ENCODE peak calls at places on chromosomes 7 and 10, in ten cellular contexts. T, I, C, H, D, X, B, O, K and V are unnamed samples.

GRCh38 chr7:48366096-48366495 is 194.8 kb downstream of the ABCA13 start:
- DNase-seq in T (no peak), I (no peak), C (no peak), H (peak), D (no peak), X (no peak), B (no peak), O (no peak), K (no peak), V (no peak)

GRCh38 chr7:143375298-143376034 is 5.7 kb upstream of the ZYX start:
- DNase-seq in T (no peak), I (no peak), C (no peak), H (no peak), D (no peak), X (no peak), B (no peak), O (no peak), K (no peak), V (no peak)

GRCh38 chr10:1034758-1035157 is 9.1 kb upstream of the IDI2 start:
- DNase-seq in T (no peak), I (no peak), C (no peak), H (no peak), D (no peak), X (no peak), B (no peak), O (no peak), K (no peak), V (no peak)

GRCh38 chr7:137961200-137962177 is 40.4 kb downstream of the CREB3L2 start:
- DNase-seq in T (no peak), I (no peak), C (no peak), H (no peak), D (no peak), X (no peak), B (no peak), O (no peak), K (no peak), V (no peak)

GRCh38 chr10:20355011-20355410 is 538.8 kb downstream of the PLXDC2 start:
- DNase-seq in T (no peak), I (no peak), C (no peak), H (no peak), D (no peak), X (no peak), B (no peak), O (no peak), K (no peak), V (no peak)

GRCh38 chr7:151796871-151797270 is 80.0 kb downstream of the PRKAG2 start:
- DNase-seq in T (no peak), I (no peak), C (no peak), H (no peak), D (no peak), X (no peak), B (no peak), O (no peak), K (no peak), V (no peak)

GRCh38 chr10:30472414-30473155 is 38.6 kb downstream of the MAP3K8 start:
- DNase-seq in T (peak), I (no peak), C (no peak), H (no peak), D (no peak), X (no peak), B (no peak), O (no peak), K (no peak), V (no peak)

GRCh38 chr10:90930070-90930837 is 9.4 kb upstream of the ANKRD1 start:
- DNase-seq in T (no peak), I (no peak), C (no peak), H (no peak), D (peak), X (peak), B (no peak), O (no peak), K (peak), V (no peak)

GRCh38 chr7:94004024-94004945 is at the start of gene BET1:
- DNase-seq in T (peak), I (peak), C (peak), H (peak), D (peak), X (peak), B (peak), O (peak), K (peak), V (peak)

GRCh38 chr10:132637477-132638129 is 100.0 kb downstream of the INPP5A start:
- DNase-seq in T (no peak), I (no peak), C (peak), H (peak), D (no peak), X (peak), B (no peak), O (peak), K (peak), V (peak)

GRCh38 chr7:132783824-132784223 is 207.6 kb upstream of the PLXNA4 start:
- DNase-seq in T (no peak), I (no peak), C (peak), H (peak), D (no peak), X (no peak), B (no peak), O (no peak), K (peak), V (no peak)

GRCh38 chr10:21524526-21525366 is 736 bp downstream of the SKIDA1 start:
- DNase-seq in T (no peak), I (no peak), C (no peak), H (no peak), D (no peak), X (no peak), B (no peak), O (peak), K (peak), V (no peak)

GRCh38 chr7:66642186-66642585 is 13.5 kb downstream of the KCTD7 start:
- DNase-seq in T (no peak), I (no peak), C (no peak), H (no peak), D (no peak), X (no peak), B (no peak), O (no peak), K (no peak), V (no peak)

GRCh38 chr7:3065724-3066143 is 22.1 kb upstream of the CARD11 start:
- DNase-seq in T (peak), I (no peak), C (peak), H (no peak), D (no peak), X (no peak), B (peak), O (peak), K (peak), V (no peak)

GRCh38 chr10:124535731-124536495 is 74.3 kb downstream of the LHPP start:
- DNase-seq in T (no peak), I (no peak), C (no peak), H (no peak), D (no peak), X (no peak), B (no peak), O (peak), K (peak), V (no peak)

GRCh38 chr10:22252286-22252800 is 34.5 kb upstream of the EBLN1 start:
- DNase-seq in T (no peak), I (no peak), C (peak), H (no peak), D (peak), X (no peak), B (peak), O (peak), K (peak), V (peak)

GRCh38 chr10:12353399-12354027 is 4.2 kb downstream of the CAMK1D start:
- DNase-seq in T (no peak), I (no peak), C (no peak), H (no peak), D (no peak), X (no peak), B (no peak), O (no peak), K (no peak), V (no peak)

GRCh38 chr7:42661312-42661711 is 250.6 kb downstream of the C7orf25 start:
- DNase-seq in T (no peak), I (no peak), C (peak), H (peak), D (no peak), X (no peak), B (no peak), O (no peak), K (peak), V (no peak)

GRCh38 chr7:8261711-8262695 is at the start of gene ICA1:
- DNase-seq in T (peak), I (peak), C (peak), H (no peak), D (peak), X (peak), B (peak), O (peak), K (no peak), V (no peak)

GRCh38 chr10:69836728-69837025 is 35.0 kb downstream of the COL13A1 start:
- DNase-seq in T (no peak), I (no peak), C (no peak), H (no peak), D (no peak), X (no peak), B (no peak), O (no peak), K (no peak), V (no peak)

GRCh38 chr7:44402401-44403096 is 77.2 kb upstream of the CAMK2B start:
- DNase-seq in T (no peak), I (no peak), C (no peak), H (no peak), D (no peak), X (no peak), B (no peak), O (no peak), K (no peak), V (no peak)

GRCh38 chr7:91325731-91326130 is 61.5 kb downstream of the FZD1 start:
- DNase-seq in T (no peak), I (no peak), C (no peak), H (no peak), D (no peak), X (no peak), B (no peak), O (no peak), K (no peak), V (no peak)

GRCh38 chr10:26567349-26567721 is 129.2 kb downstream of the APBB1IP start:
- DNase-seq in T (no peak), I (no peak), C (no peak), H (no peak), D (no peak), X (no peak), B (no peak), O (no peak), K (no peak), V (no peak)

GRCh38 chr10:98172495-98172894 is 38.0 kb downstream of the R3HCC1L start:
- DNase-seq in T (no peak), I (no peak), C (no peak), H (no peak), D (no peak), X (no peak), B (no peak), O (no peak), K (no peak), V (no peak)

GRCh38 chr10:52864459-52865106 is 92.0 kb upstream of the MBL2 start:
- DNase-seq in T (no peak), I (no peak), C (peak), H (peak), D (peak), X (peak), B (no peak), O (no peak), K (peak), V (no peak)

GRCh38 chr7:13878154-13878553 is 111.3 kb downstream of the ETV1 start:
- DNase-seq in T (no peak), I (no peak), C (no peak), H (no peak), D (no peak), X (no peak), B (no peak), O (no peak), K (no peak), V (no peak)

GRCh38 chr7:80335473-80336232 is 176.2 kb downstream of the GNAT3 start:
- DNase-seq in T (no peak), I (peak), C (no peak), H (no peak), D (no peak), X (no peak), B (no peak), O (no peak), K (no peak), V (no peak)

GRCh38 chr7:92813390-92814024 is 22.9 kb downstream of the CDK6 start:
- DNase-seq in T (no peak), I (no peak), C (no peak), H (no peak), D (no peak), X (no peak), B (no peak), O (no peak), K (no peak), V (no peak)

GRCh38 chr7:98341106-98341505 is 59.6 kb downstream of the BRI3 start:
- DNase-seq in T (no peak), I (no peak), C (no peak), H (no peak), D (no peak), X (no peak), B (no peak), O (no peak), K (peak), V (no peak)